ENCODE peak calls at places on chromosomes 12 and 14, in five cellular contexts. One of them, this sample, is unnamed.

GRCh38 chr14:79253576-79253975 is 957.7 kb downstream of the DIO2 start:
- DNase-seq in astrocyte: no peak
- DNase-seq in activated CD4-positive, alpha-beta T cell treated with anti-CD3 and anti-CD28 coated beads, Interleukin-2, amount 50 U/mL, for 1 hour: no peak
- DNase-seq in fibroblast of lung: no peak
- DNase-seq in Right ventricle myocardium inferior: no peak
- DNase-seq in this sample: no peak

GRCh38 chr12:74066476-74066875 is 471.2 kb upstream of the ATXN7L3B start:
- DNase-seq in astrocyte: no peak
- DNase-seq in activated CD4-positive, alpha-beta T cell treated with anti-CD3 and anti-CD28 coated beads, Interleukin-2, amount 50 U/mL, for 1 hour: no peak
- DNase-seq in fibroblast of lung: no peak
- DNase-seq in Right ventricle myocardium inferior: no peak
- DNase-seq in this sample: no peak

GRCh38 chr14:34113051-34113511 is 162.2 kb upstream of the EGLN3 start:
- DNase-seq in astrocyte: peak
- DNase-seq in activated CD4-positive, alpha-beta T cell treated with anti-CD3 and anti-CD28 coated beads, Interleukin-2, amount 50 U/mL, for 1 hour: no peak
- DNase-seq in fibroblast of lung: no peak
- DNase-seq in Right ventricle myocardium inferior: no peak
- DNase-seq in this sample: peak

GRCh38 chr14:79028281-79028680 is 858.1 kb downstream of the NRXN3 start:
- DNase-seq in astrocyte: no peak
- DNase-seq in activated CD4-positive, alpha-beta T cell treated with anti-CD3 and anti-CD28 coated beads, Interleukin-2, amount 50 U/mL, for 1 hour: no peak
- DNase-seq in fibroblast of lung: no peak
- DNase-seq in Right ventricle myocardium inferior: no peak
- DNase-seq in this sample: no peak

GRCh38 chr12:77591959-77592358 is 238.7 kb upstream of the NAV3 start:
- DNase-seq in astrocyte: no peak
- DNase-seq in activated CD4-positive, alpha-beta T cell treated with anti-CD3 and anti-CD28 coated beads, Interleukin-2, amount 50 U/mL, for 1 hour: no peak
- DNase-seq in fibroblast of lung: no peak
- DNase-seq in Right ventricle myocardium inferior: no peak
- DNase-seq in this sample: no peak

GRCh38 chr12:117774986-117775775 is 193.6 kb downstream of the KSR2 start:
- DNase-seq in astrocyte: peak
- DNase-seq in activated CD4-positive, alpha-beta T cell treated with anti-CD3 and anti-CD28 coated beads, Interleukin-2, amount 50 U/mL, for 1 hour: no peak
- DNase-seq in fibroblast of lung: no peak
- DNase-seq in Right ventricle myocardium inferior: no peak
- DNase-seq in this sample: no peak

GRCh38 chr14:39102969-39103957 is at the start of gene SEC23A:
- DNase-seq in astrocyte: peak
- DNase-seq in activated CD4-positive, alpha-beta T cell treated with anti-CD3 and anti-CD28 coated beads, Interleukin-2, amount 50 U/mL, for 1 hour: peak
- DNase-seq in fibroblast of lung: peak
- DNase-seq in Right ventricle myocardium inferior: peak
- DNase-seq in this sample: peak

GRCh38 chr14:20476795-20477194 is 7.6 kb downstream of the PNP start:
- DNase-seq in astrocyte: no peak
- DNase-seq in activated CD4-positive, alpha-beta T cell treated with anti-CD3 and anti-CD28 coated beads, Interleukin-2, amount 50 U/mL, for 1 hour: no peak
- DNase-seq in fibroblast of lung: no peak
- DNase-seq in Right ventricle myocardium inferior: no peak
- DNase-seq in this sample: no peak

GRCh38 chr14:55389330-55389729 is 22.3 kb downstream of the ATG14 start:
- DNase-seq in astrocyte: peak
- DNase-seq in activated CD4-positive, alpha-beta T cell treated with anti-CD3 and anti-CD28 coated beads, Interleukin-2, amount 50 U/mL, for 1 hour: no peak
- DNase-seq in fibroblast of lung: peak
- DNase-seq in Right ventricle myocardium inferior: no peak
- DNase-seq in this sample: peak

GRCh38 chr12:46983959-46984833 is 95.2 kb upstream of the PCED1B start:
- DNase-seq in astrocyte: no peak
- DNase-seq in activated CD4-positive, alpha-beta T cell treated with anti-CD3 and anti-CD28 coated beads, Interleukin-2, amount 50 U/mL, for 1 hour: peak
- DNase-seq in fibroblast of lung: peak
- DNase-seq in Right ventricle myocardium inferior: no peak
- DNase-seq in this sample: peak

GRCh38 chr14:75123991-75124390 is 2.9 kb downstream of the NEK9 start:
- DNase-seq in astrocyte: peak
- DNase-seq in activated CD4-positive, alpha-beta T cell treated with anti-CD3 and anti-CD28 coated beads, Interleukin-2, amount 50 U/mL, for 1 hour: peak
- DNase-seq in fibroblast of lung: peak
- DNase-seq in Right ventricle myocardium inferior: no peak
- DNase-seq in this sample: peak

GRCh38 chr14:101561145-101561896 is at the start of gene DIO3:
- DNase-seq in astrocyte: peak
- DNase-seq in activated CD4-positive, alpha-beta T cell treated with anti-CD3 and anti-CD28 coated beads, Interleukin-2, amount 50 U/mL, for 1 hour: no peak
- DNase-seq in fibroblast of lung: peak
- DNase-seq in Right ventricle myocardium inferior: no peak
- DNase-seq in this sample: peak

GRCh38 chr12:100348657-100349454 is 8.0 kb upstream of the SLC17A8 start:
- DNase-seq in astrocyte: peak
- DNase-seq in activated CD4-positive, alpha-beta T cell treated with anti-CD3 and anti-CD28 coated beads, Interleukin-2, amount 50 U/mL, for 1 hour: no peak
- DNase-seq in fibroblast of lung: peak
- DNase-seq in Right ventricle myocardium inferior: no peak
- DNase-seq in this sample: peak

GRCh38 chr12:101859664-101860607 is 17.4 kb upstream of the DRAM1 start:
- DNase-seq in astrocyte: no peak
- DNase-seq in activated CD4-positive, alpha-beta T cell treated with anti-CD3 and anti-CD28 coated beads, Interleukin-2, amount 50 U/mL, for 1 hour: no peak
- DNase-seq in fibroblast of lung: no peak
- DNase-seq in Right ventricle myocardium inferior: no peak
- DNase-seq in this sample: peak

GRCh38 chr12:109725321-109726105 is 11.9 kb downstream of the FAM222A start:
- DNase-seq in astrocyte: no peak
- DNase-seq in activated CD4-positive, alpha-beta T cell treated with anti-CD3 and anti-CD28 coated beads, Interleukin-2, amount 50 U/mL, for 1 hour: no peak
- DNase-seq in fibroblast of lung: no peak
- DNase-seq in Right ventricle myocardium inferior: no peak
- DNase-seq in this sample: no peak

GRCh38 chr12:71441836-71442566 is 2.4 kb downstream of the LGR5 start:
- DNase-seq in astrocyte: no peak
- DNase-seq in activated CD4-positive, alpha-beta T cell treated with anti-CD3 and anti-CD28 coated beads, Interleukin-2, amount 50 U/mL, for 1 hour: no peak
- DNase-seq in fibroblast of lung: no peak
- DNase-seq in Right ventricle myocardium inferior: no peak
- DNase-seq in this sample: no peak

GRCh38 chr14:105398726-105399440 is 545 bp downstream of the TEX22 start:
- DNase-seq in astrocyte: no peak
- DNase-seq in activated CD4-positive, alpha-beta T cell treated with anti-CD3 and anti-CD28 coated beads, Interleukin-2, amount 50 U/mL, for 1 hour: no peak
- DNase-seq in fibroblast of lung: no peak
- DNase-seq in Right ventricle myocardium inferior: peak
- DNase-seq in this sample: peak

This sample was measured in cardiac fibroblast.